ENCODE peak calls at places on chromosomes 13 and 19, in eight cellular contexts. Q, F, X, V, Z, R, E and D are unnamed samples.
A peak's percentile ranks its signal among the peaks of the same experiment; 100 is the strongest.

GRCh38 chr19:22595918-22596341 is 38.2 kb upstream of the ZNF492 start:
- DNase-seq in Q (no peak), F (no peak), R (no peak), V (no peak), Z (no peak), E (no peak), X (no peak), D (no peak)

GRCh38 chr13:98035373-98035772 is 81.9 kb downstream of the IPO5 start:
- DNase-seq in R (no peak), X (no peak), E (no peak), Q (no peak), V (no peak), F (no peak), Z (no peak), D (no peak)

GRCh38 chr13:114151565-114152284 is 19.3 kb upstream of the RASA3 start:
- DNase-seq in X (no peak), V (peak; percentile 94), E (peak; percentile 91), F (no peak), Z (no peak), Q (no peak), R (no peak), D (no peak)

GRCh38 chr13:20332361-20333096 is 100.4 kb upstream of the GJB6 start:
- DNase-seq in F (peak; percentile 8), R (no peak), Q (no peak), E (no peak), X (no peak), Z (no peak), V (peak; percentile 73), D (no peak)

GRCh38 chr13:84433024-84433423 is 550.8 kb upstream of the SLITRK1 start:
- DNase-seq in X (no peak), F (peak; percentile 76), V (no peak), E (no peak), Z (peak; percentile 80), R (no peak), Q (no peak), D (peak; percentile 22)

GRCh38 chr13:43977911-43978310 is 98.2 kb downstream of the LACC1 start:
- DNase-seq in E (no peak), F (no peak), R (no peak), V (no peak), Q (no peak), Z (no peak), X (no peak), D (peak; percentile 21)

GRCh38 chr13:74204606-74205312 is 70.6 kb upstream of the KLF12 start:
- DNase-seq in V (no peak), Q (no peak), Z (no peak), X (no peak), F (peak; percentile 60), R (no peak), E (no peak), D (peak; percentile 52)

GRCh38 chr19:12222980-12223630 is 60.2 kb downstream of the ZNF136 start:
- DNase-seq in V (peak; percentile 21), E (no peak), Z (no peak), Q (no peak), R (no peak), F (no peak), X (no peak), D (no peak)

GRCh38 chr19:53873451-53874383 is 6.0 kb downstream of the MYADM start:
- DNase-seq in F (no peak), V (no peak), E (no peak), Z (no peak), X (no peak), R (no peak), Q (no peak), D (no peak)